ENCODE peak calls at places on chromosomes 7 and 10, in seven cellular contexts. Z is heart left ventricle, M is Right ventricle myocardium superior, A is lower leg skin, Y is T-helper 2 cell, I is testis, T is fibroblast of mammary gland. H is an unnamed sample.

GRCh38 chr10:102407641-102407943 is 11.0 kb downstream of the PSD start:
- DNase-seq in Z (no peak), M (no peak), A (no peak), Y (no peak), I (no peak), T (no peak), H (no peak)

GRCh38 chr10:114526112-114526496 is 121.8 kb upstream of the AFAP1L2 start:
- DNase-seq in Z (no peak), M (no peak), A (no peak), Y (peak; percentile 8), I (no peak), T (peak; percentile 28), H (no peak)

GRCh38 chr7:54662701-54663100 is 96.3 kb downstream of the SEC61G start:
- DNase-seq in Z (no peak), M (no peak), A (no peak), Y (no peak), I (no peak), T (no peak), H (no peak)

GRCh38 chr10:128124813-128125403 is 1.3 kb downstream of the MKI67 start:
- DNase-seq in Z (no peak), M (no peak), A (no peak), Y (no peak), I (no peak), T (no peak), H (no peak)

GRCh38 chr10:123143162-123143824 is 4.6 kb upstream of the HMX2 start:
- DNase-seq in Z (no peak), M (no peak), A (no peak), Y (no peak), I (no peak), T (no peak), H (no peak)

GRCh38 chr7:64868469-64868868 is 34.6 kb upstream of the ZNF273 start:
- DNase-seq in Z (no peak), M (no peak), A (no peak), Y (no peak), I (no peak), T (no peak), H (no peak)

GRCh38 chr10:84715911-84716310 is 387.5 kb downstream of the CCSER2 start:
- DNase-seq in Z (no peak), M (no peak), A (no peak), Y (no peak), I (peak; percentile 58), T (peak; percentile 7), H (no peak)

GRCh38 chr7:129127601-129128000 is 16.9 kb upstream of the TSPAN33 start:
- DNase-seq in Z (no peak), M (no peak), A (no peak), Y (no peak), I (no peak), T (no peak), H (no peak)

GRCh38 chr10:60649485-60650271 is 128.6 kb upstream of the CDK1 start:
- DNase-seq in Z (no peak), M (no peak), A (peak; percentile 27), Y (no peak), I (no peak), T (no peak), H (no peak)

GRCh38 chr7:140435252-140435895 is 31.5 kb downstream of the RAB19 start:
- DNase-seq in Z (no peak), M (no peak), A (no peak), Y (no peak), I (no peak), T (no peak), H (no peak)

GRCh38 chr7:134882481-134882880 is 103.0 kb downstream of the CALD1 start:
- DNase-seq in Z (no peak), M (no peak), A (no peak), Y (no peak), I (no peak), T (no peak), H (no peak)

GRCh38 chr7:22565315-22565811 is 65.4 kb upstream of the STEAP1B start:
- DNase-seq in Z (peak; percentile 43), M (no peak), A (no peak), Y (no peak), I (no peak), T (peak; percentile 81), H (no peak)

GRCh38 chr10:110818311-110819257 is 53.1 kb upstream of the PDCD4 start:
- DNase-seq in Z (no peak), M (no peak), A (no peak), Y (no peak), I (no peak), T (no peak), H (no peak)

GRCh38 chr10:99711129-99711719 is 20.7 kb downstream of the COX15 start:
- DNase-seq in Z (no peak), M (no peak), A (peak; percentile 34), Y (no peak), I (peak; percentile 36), T (peak; percentile 81), H (no peak)

GRCh38 chr7:73718905-73719805 is at the start of gene STX1A:
- DNase-seq in Z (peak; percentile 73), M (peak; percentile 81), A (no peak), Y (peak; percentile 70), I (peak; percentile 75), T (peak; percentile 51), H (peak; percentile 61)

GRCh38 chr7:140144821-140145220 is 32.0 kb downstream of the KDM7A start:
- DNase-seq in Z (no peak), M (no peak), A (no peak), Y (no peak), I (no peak), T (no peak), H (no peak)

GRCh38 chr10:84288151-84288550 is 40.2 kb upstream of the CCSER2 start:
- DNase-seq in Z (no peak), M (no peak), A (no peak), Y (no peak), I (no peak), T (no peak), H (no peak)

GRCh38 chr10:128268015-128268722 is 141.9 kb upstream of the MKI67 start:
- DNase-seq in Z (no peak), M (no peak), A (no peak), Y (no peak), I (peak; percentile 65), T (peak; percentile 5), H (no peak)

GRCh38 chr7:141659501-141659900 is 42.5 kb downstream of the DENND11 start:
- DNase-seq in Z (no peak), M (no peak), A (no peak), Y (no peak), I (no peak), T (no peak), H (no peak)

GRCh38 chr10:8758029-8758428 is 703.5 kb downstream of the GATA3 start:
- DNase-seq in Z (no peak), M (no peak), A (no peak), Y (no peak), I (no peak), T (peak; percentile 1), H (no peak)

GRCh38 chr10:106708521-106708920 is 456.0 kb downstream of the SORCS1 start:
- DNase-seq in Z (no peak), M (no peak), A (no peak), Y (no peak), I (no peak), T (no peak), H (no peak)

GRCh38 chr10:35898722-35899485 is 256.8 kb upstream of the FZD8 start:
- DNase-seq in Z (peak; percentile 33), M (peak; percentile 75), A (no peak), Y (no peak), I (peak; percentile 57), T (no peak), H (no peak)

GRCh38 chr10:30600005-30600404 is 29.5 kb downstream of the LYZL2 start:
- DNase-seq in Z (no peak), M (no peak), A (no peak), Y (no peak), I (no peak), T (peak; percentile 25), H (no peak)

GRCh38 chr7:111409714-111410422 is 152.4 kb downstream of the IMMP2L start:
- DNase-seq in Z (no peak), M (no peak), A (no peak), Y (no peak), I (no peak), T (no peak), H (no peak)

GRCh38 chr7:14095233-14095950 is 105.9 kb upstream of the ETV1 start:
- DNase-seq in Z (no peak), M (no peak), A (no peak), Y (no peak), I (no peak), T (peak; percentile 25), H (no peak)

GRCh38 chr7:150753826-150754603 is 16.8 kb downstream of the GIMAP5 start:
- DNase-seq in Z (no peak), M (no peak), A (no peak), Y (no peak), I (no peak), T (peak; percentile 67), H (no peak)

GRCh38 chr10:110310741-110311140 is 6.0 kb upstream of the SMNDC1 start:
- DNase-seq in Z (no peak), M (no peak), A (no peak), Y (no peak), I (no peak), T (no peak), H (no peak)

GRCh38 chr10:103661198-103661950 is 167.9 kb downstream of the NEURL1 start:
- DNase-seq in Z (peak; percentile 90), M (peak; percentile 86), A (peak; percentile 88), Y (peak; percentile 44), I (peak; percentile 92), T (peak; percentile 95), H (no peak)

GRCh38 chr7:135274495-135275268 is 41.0 kb downstream of the STRA8 start:
- DNase-seq in Z (peak; percentile 51), M (peak; percentile 54), A (peak; percentile 58), Y (peak; percentile 49), I (peak; percentile 90), T (peak; percentile 78), H (peak; percentile 70)

GRCh38 chr7:20826243-20826642 is 39.6 kb upstream of the SP8 start:
- DNase-seq in Z (no peak), M (no peak), A (no peak), Y (no peak), I (no peak), T (no peak), H (no peak)

GRCh38 chr7:35024298-35024697 is 13.0 kb downstream of the DPY19L1 start:
- DNase-seq in Z (no peak), M (no peak), A (no peak), Y (no peak), I (no peak), T (no peak), H (no peak)

H was measured in anterior cingulate cortex.